ENCODE peak calls at places on chromosomes 3 and 15, in five cellular contexts. One of them, this sample, is unnamed.

GRCh38 chr15:34318277-34319079 is 19.1 kb downstream of the SLC12A6 start:
- DNase-seq in colonic mucosa: peak; percentile 87
- DNase-seq in naive thymus-derived CD4-positive, alpha-beta T cell: no peak
- DNase-seq in right cardiac atrium: peak; percentile 65
- DNase-seq in psoas muscle: no peak
- DNase-seq in this sample: peak; percentile 55

GRCh38 chr3:57778499-57778898 is 22.4 kb downstream of the SLMAP start:
- DNase-seq in colonic mucosa: no peak
- DNase-seq in naive thymus-derived CD4-positive, alpha-beta T cell: no peak
- DNase-seq in right cardiac atrium: no peak
- DNase-seq in psoas muscle: no peak
- DNase-seq in this sample: no peak

GRCh38 chr3:53259427-53260259 is 3.8 kb upstream of the TKT start:
- DNase-seq in colonic mucosa: no peak
- DNase-seq in naive thymus-derived CD4-positive, alpha-beta T cell: no peak
- DNase-seq in right cardiac atrium: no peak
- DNase-seq in psoas muscle: no peak
- DNase-seq in this sample: no peak

GRCh38 chr15:63156708-63157065 is 590 bp downstream of the RPS27L start:
- DNase-seq in colonic mucosa: peak; percentile 50
- DNase-seq in naive thymus-derived CD4-positive, alpha-beta T cell: no peak
- DNase-seq in right cardiac atrium: peak; percentile 23
- DNase-seq in psoas muscle: no peak
- DNase-seq in this sample: no peak

GRCh38 chr3:10468611-10469354 is 36.6 kb downstream of the ATP2B2 start:
- DNase-seq in colonic mucosa: no peak
- DNase-seq in naive thymus-derived CD4-positive, alpha-beta T cell: no peak
- DNase-seq in right cardiac atrium: no peak
- DNase-seq in psoas muscle: no peak
- DNase-seq in this sample: no peak

GRCh38 chr3:70488816-70489215 is 176.4 kb upstream of the MDFIC2 start:
- DNase-seq in colonic mucosa: no peak
- DNase-seq in naive thymus-derived CD4-positive, alpha-beta T cell: no peak
- DNase-seq in right cardiac atrium: no peak
- DNase-seq in psoas muscle: no peak
- DNase-seq in this sample: no peak

GRCh38 chr3:59820352-59820934 is 770.6 kb upstream of the CFAP20DC start:
- DNase-seq in colonic mucosa: no peak
- DNase-seq in naive thymus-derived CD4-positive, alpha-beta T cell: no peak
- DNase-seq in right cardiac atrium: no peak
- DNase-seq in psoas muscle: no peak
- DNase-seq in this sample: no peak

GRCh38 chr3:45020534-45020933 is 5.6 kb upstream of the CLEC3B start:
- DNase-seq in colonic mucosa: no peak
- DNase-seq in naive thymus-derived CD4-positive, alpha-beta T cell: peak; percentile 60
- DNase-seq in right cardiac atrium: no peak
- DNase-seq in psoas muscle: no peak
- DNase-seq in this sample: no peak

GRCh38 chr3:195159819-195160175 is 111.2 kb downstream of the XXYLT1 start:
- DNase-seq in colonic mucosa: no peak
- DNase-seq in naive thymus-derived CD4-positive, alpha-beta T cell: no peak
- DNase-seq in right cardiac atrium: no peak
- DNase-seq in psoas muscle: no peak
- DNase-seq in this sample: no peak
- H3K4me1 ChIP-seq in colonic mucosa: peaks cover 6% of the 10 kb centered on the region
- H3K4me1 ChIP-seq in naive thymus-derived CD4-positive, alpha-beta T cell: no peaks in the 10 kb centered on the region
- H3K4me1 ChIP-seq in right cardiac atrium: peaks cover 15% of the 10 kb centered on the region
- H3K4me1 ChIP-seq in psoas muscle: peaks cover 16% of the 10 kb centered on the region
- H3K4me1 ChIP-seq in this sample: peaks cover 17% of the 10 kb centered on the region

GRCh38 chr3:64935995-64936394 is 248.2 kb upstream of the ADAMTS9 start:
- DNase-seq in colonic mucosa: no peak
- DNase-seq in naive thymus-derived CD4-positive, alpha-beta T cell: no peak
- DNase-seq in right cardiac atrium: no peak
- DNase-seq in psoas muscle: no peak
- DNase-seq in this sample: no peak

GRCh38 chr3:64936570-64936969 is 248.8 kb upstream of the ADAMTS9 start:
- DNase-seq in colonic mucosa: no peak
- DNase-seq in naive thymus-derived CD4-positive, alpha-beta T cell: no peak
- DNase-seq in right cardiac atrium: no peak
- DNase-seq in psoas muscle: no peak
- DNase-seq in this sample: no peak

GRCh38 chr3:64940949-64941348 is 253.1 kb upstream of the ADAMTS9 start:
- DNase-seq in colonic mucosa: no peak
- DNase-seq in naive thymus-derived CD4-positive, alpha-beta T cell: no peak
- DNase-seq in right cardiac atrium: no peak
- DNase-seq in psoas muscle: no peak
- DNase-seq in this sample: no peak

GRCh38 chr3:64939309-64939708 is 251.5 kb upstream of the ADAMTS9 start:
- DNase-seq in colonic mucosa: no peak
- DNase-seq in naive thymus-derived CD4-positive, alpha-beta T cell: no peak
- DNase-seq in right cardiac atrium: no peak
- DNase-seq in psoas muscle: no peak
- DNase-seq in this sample: no peak

GRCh38 chr3:64939747-64940450 is 252.1 kb upstream of the ADAMTS9 start:
- DNase-seq in colonic mucosa: peak; percentile 18
- DNase-seq in naive thymus-derived CD4-positive, alpha-beta T cell: no peak
- DNase-seq in right cardiac atrium: no peak
- DNase-seq in psoas muscle: no peak
- DNase-seq in this sample: peak; percentile 29
- H3K4me1 ChIP-seq in colonic mucosa: no peaks in the 10 kb centered on the region
- H3K4me1 ChIP-seq in naive thymus-derived CD4-positive, alpha-beta T cell: no peaks in the 10 kb centered on the region
- H3K4me1 ChIP-seq in right cardiac atrium: no peaks in the 10 kb centered on the region
- H3K4me1 ChIP-seq in psoas muscle: peaks cover 17% of the 10 kb centered on the region
- H3K4me1 ChIP-seq in this sample: no peaks in the 10 kb centered on the region

DNA sequence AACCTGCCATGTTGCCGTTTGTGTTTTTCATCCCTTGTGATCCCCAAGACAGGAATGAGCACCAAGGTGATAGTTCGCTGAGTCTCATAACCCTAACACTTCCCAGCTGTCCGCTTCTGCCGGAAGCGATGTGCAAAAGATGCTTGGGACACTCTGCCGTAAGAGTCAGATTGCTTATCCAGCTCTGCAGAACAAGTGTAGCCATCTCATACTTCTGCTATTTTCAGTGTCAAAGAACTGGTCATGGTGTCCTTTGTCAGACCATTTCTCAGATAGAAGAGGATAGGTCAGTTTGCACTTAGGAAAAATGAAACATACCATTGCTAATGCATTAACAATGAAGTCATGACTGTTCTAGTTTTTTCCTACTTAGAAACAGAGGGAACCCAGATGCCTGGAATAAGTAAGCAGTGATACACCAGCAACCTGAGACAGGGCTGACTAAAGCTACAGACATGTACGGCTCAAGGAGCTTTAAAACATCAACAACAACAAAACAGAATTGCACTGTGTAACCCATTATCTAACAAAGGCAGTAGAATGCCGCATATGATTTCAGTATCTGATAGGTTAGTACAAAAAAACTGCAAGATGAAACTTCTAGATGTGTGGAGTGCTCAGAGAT is 134.0 kb upstream of the IL12A start:
- DNase-seq in colonic mucosa: no peak
- DNase-seq in naive thymus-derived CD4-positive, alpha-beta T cell: no peak
- DNase-seq in right cardiac atrium: no peak
- DNase-seq in psoas muscle: peak; percentile 78
- DNase-seq in this sample: no peak
- H3K4me1 ChIP-seq in colonic mucosa: no peaks in the 10 kb centered on the region
- H3K4me1 ChIP-seq in naive thymus-derived CD4-positive, alpha-beta T cell: no peaks in the 10 kb centered on the region
- H3K4me1 ChIP-seq in right cardiac atrium: peaks cover 2% of the 10 kb centered on the region
- H3K4me1 ChIP-seq in psoas muscle: peaks cover 56% of the 10 kb centered on the region
- H3K4me1 ChIP-seq in this sample: no peaks in the 10 kb centered on the region

GRCh38 chr15:39200586-39200985 is 380.3 kb upstream of the THBS1 start:
- DNase-seq in colonic mucosa: no peak
- DNase-seq in naive thymus-derived CD4-positive, alpha-beta T cell: no peak
- DNase-seq in right cardiac atrium: no peak
- DNase-seq in psoas muscle: no peak
- DNase-seq in this sample: no peak
- H3K4me1 ChIP-seq in colonic mucosa: no peaks in the 10 kb centered on the region
- H3K4me1 ChIP-seq in naive thymus-derived CD4-positive, alpha-beta T cell: no peaks in the 10 kb centered on the region
- H3K4me1 ChIP-seq in right cardiac atrium: no peaks in the 10 kb centered on the region
- H3K4me1 ChIP-seq in psoas muscle: no peaks in the 10 kb centered on the region
- H3K4me1 ChIP-seq in this sample: no peaks in the 10 kb centered on the region

GRCh38 chr3:127036209-127037020 is 53.5 kb downstream of the PLXNA1 start:
- DNase-seq in colonic mucosa: peak; percentile 64
- DNase-seq in naive thymus-derived CD4-positive, alpha-beta T cell: no peak
- DNase-seq in right cardiac atrium: peak; percentile 24
- DNase-seq in psoas muscle: peak; percentile 50
- DNase-seq in this sample: peak; percentile 77
- H3K4me1 ChIP-seq in colonic mucosa: peaks cover 26% of the 10 kb centered on the region
- H3K4me1 ChIP-seq in naive thymus-derived CD4-positive, alpha-beta T cell: no peaks in the 10 kb centered on the region
- H3K4me1 ChIP-seq in right cardiac atrium: no peaks in the 10 kb centered on the region
- H3K4me1 ChIP-seq in psoas muscle: no peaks in the 10 kb centered on the region
- H3K4me1 ChIP-seq in this sample: peaks cover 29% of the 10 kb centered on the region

This sample was measured in mucosa of descending colon.